ENCODE peak calls at places on chromosomes 7 and 10, in six cellular contexts. One of them, this sample, is unnamed.

GRCh38 chr10:73837072-73837471 is 25.7 kb upstream of the NDST2 start:
- DNase-seq in NCI-H1105: no peak
- DNase-seq in SK-MEL-5: no peak
- DNase-seq in MM.1S: no peak
- DNase-seq in EH: peak
- DNase-seq in GM23338: no peak
- DNase-seq in this sample: no peak

GRCh38 chr10:73044378-73045285 is 52.0 kb downstream of the P4HA1 start:
- DNase-seq in NCI-H1105: no peak
- DNase-seq in SK-MEL-5: no peak
- DNase-seq in MM.1S: no peak
- DNase-seq in EH: peak
- DNase-seq in GM23338: peak
- DNase-seq in this sample: no peak

GRCh38 chr7:14381306-14381705 is 391.8 kb upstream of the ETV1 start:
- DNase-seq in NCI-H1105: no peak
- DNase-seq in SK-MEL-5: no peak
- DNase-seq in MM.1S: no peak
- DNase-seq in EH: no peak
- DNase-seq in GM23338: no peak
- DNase-seq in this sample: no peak

GRCh38 chr7:28812641-28813040 is 145.5 kb downstream of the TRIL start:
- DNase-seq in NCI-H1105: no peak
- DNase-seq in SK-MEL-5: no peak
- DNase-seq in MM.1S: no peak
- DNase-seq in EH: no peak
- DNase-seq in GM23338: no peak
- DNase-seq in this sample: no peak

GRCh38 chr7:12370249-12370648 is 33.4 kb downstream of the VWDE start:
- DNase-seq in NCI-H1105: no peak
- DNase-seq in SK-MEL-5: no peak
- DNase-seq in MM.1S: no peak
- DNase-seq in EH: no peak
- DNase-seq in GM23338: no peak
- DNase-seq in this sample: no peak

GRCh38 chr10:103193820-103194529 is 903 bp upstream of the NT5C2 start:
- DNase-seq in NCI-H1105: no peak
- DNase-seq in SK-MEL-5: no peak
- DNase-seq in MM.1S: no peak
- DNase-seq in EH: no peak
- DNase-seq in GM23338: peak
- DNase-seq in this sample: no peak

GRCh38 chr10:15227611-15228372 is 59.3 kb upstream of the NMT2 start:
- DNase-seq in NCI-H1105: no peak
- DNase-seq in SK-MEL-5: no peak
- DNase-seq in MM.1S: no peak
- DNase-seq in EH: peak
- DNase-seq in GM23338: no peak
- DNase-seq in this sample: no peak

GRCh38 chr7:32215697-32216096 is 145.5 kb upstream of the PDE1C start:
- DNase-seq in NCI-H1105: no peak
- DNase-seq in SK-MEL-5: no peak
- DNase-seq in MM.1S: no peak
- DNase-seq in EH: no peak
- DNase-seq in GM23338: no peak
- DNase-seq in this sample: no peak

GRCh38 chr7:80826520-80827237 is 92.2 kb downstream of the SEMA3C start:
- DNase-seq in NCI-H1105: no peak
- DNase-seq in SK-MEL-5: peak
- DNase-seq in MM.1S: no peak
- DNase-seq in EH: peak
- DNase-seq in GM23338: no peak
- DNase-seq in this sample: no peak

GRCh38 chr10:9833871-9834454 is 1183.7 kb upstream of the CELF2 start:
- DNase-seq in NCI-H1105: no peak
- DNase-seq in SK-MEL-5: no peak
- DNase-seq in MM.1S: no peak
- DNase-seq in EH: no peak
- DNase-seq in GM23338: peak
- DNase-seq in this sample: no peak

GRCh38 chr7:140316165-140316661 is 82.1 kb downstream of the SLC37A3 start:
- DNase-seq in NCI-H1105: no peak
- DNase-seq in SK-MEL-5: peak
- DNase-seq in MM.1S: no peak
- DNase-seq in EH: peak
- DNase-seq in GM23338: no peak
- DNase-seq in this sample: no peak

GRCh38 chr10:71358292-71358691 is 38.4 kb upstream of the CDH23 start:
- DNase-seq in NCI-H1105: no peak
- DNase-seq in SK-MEL-5: no peak
- DNase-seq in MM.1S: no peak
- DNase-seq in EH: no peak
- DNase-seq in GM23338: no peak
- DNase-seq in this sample: no peak

GRCh38 chr7:94348142-94348541 is 46.6 kb upstream of the COL1A2 start:
- DNase-seq in NCI-H1105: no peak
- DNase-seq in SK-MEL-5: no peak
- DNase-seq in MM.1S: no peak
- DNase-seq in EH: peak
- DNase-seq in GM23338: no peak
- DNase-seq in this sample: no peak

GRCh38 chr10:43658227-43658626 is 9.5 kb upstream of the ZNF32 start:
- DNase-seq in NCI-H1105: no peak
- DNase-seq in SK-MEL-5: no peak
- DNase-seq in MM.1S: no peak
- DNase-seq in EH: no peak
- DNase-seq in GM23338: no peak
- DNase-seq in this sample: no peak

GRCh38 chr7:76091506-76091905 is 43.6 kb downstream of the MDH2 start:
- DNase-seq in NCI-H1105: no peak
- DNase-seq in SK-MEL-5: no peak
- DNase-seq in MM.1S: peak
- DNase-seq in EH: no peak
- DNase-seq in GM23338: no peak
- DNase-seq in this sample: no peak

GRCh38 chr10:106566871-106567270 is 597.6 kb downstream of the SORCS1 start:
- DNase-seq in NCI-H1105: no peak
- DNase-seq in SK-MEL-5: no peak
- DNase-seq in MM.1S: no peak
- DNase-seq in EH: peak
- DNase-seq in GM23338: no peak
- DNase-seq in this sample: no peak

GRCh38 chr7:139682136-139683013 is 95.4 kb downstream of the HIPK2 start:
- DNase-seq in NCI-H1105: no peak
- DNase-seq in SK-MEL-5: no peak
- DNase-seq in MM.1S: no peak
- DNase-seq in EH: peak
- DNase-seq in GM23338: no peak
- DNase-seq in this sample: no peak

GRCh38 chr7:23915196-23915595 is 205.2 kb downstream of the STK31 start:
- DNase-seq in NCI-H1105: no peak
- DNase-seq in SK-MEL-5: no peak
- DNase-seq in MM.1S: no peak
- DNase-seq in EH: no peak
- DNase-seq in GM23338: no peak
- DNase-seq in this sample: no peak

GRCh38 chr10:72542396-72542815 is 83.5 kb downstream of the MICU1 start:
- DNase-seq in NCI-H1105: no peak
- DNase-seq in SK-MEL-5: no peak
- DNase-seq in MM.1S: no peak
- DNase-seq in EH: no peak
- DNase-seq in GM23338: no peak
- DNase-seq in this sample: no peak

GRCh38 chr7:57339198-57339944 is 110.6 kb upstream of the ZNF716 start:
- DNase-seq in NCI-H1105: no peak
- DNase-seq in SK-MEL-5: no peak
- DNase-seq in MM.1S: no peak
- DNase-seq in EH: no peak
- DNase-seq in GM23338: no peak
- DNase-seq in this sample: no peak

GRCh38 chr10:6738464-6738824 is 158.4 kb upstream of the PRKCQ start:
- DNase-seq in NCI-H1105: no peak
- DNase-seq in SK-MEL-5: no peak
- DNase-seq in MM.1S: no peak
- DNase-seq in EH: no peak
- DNase-seq in GM23338: peak
- DNase-seq in this sample: no peak

GRCh38 chr7:158824028-158824427 is 5.3 kb downstream of the ESYT2 start:
- DNase-seq in NCI-H1105: no peak
- DNase-seq in SK-MEL-5: no peak
- DNase-seq in MM.1S: peak
- DNase-seq in EH: no peak
- DNase-seq in GM23338: no peak
- DNase-seq in this sample: no peak

GRCh38 chr7:99406557-99406956 is 1.8 kb downstream of the PDAP1 start:
- DNase-seq in NCI-H1105: no peak
- DNase-seq in SK-MEL-5: no peak
- DNase-seq in MM.1S: no peak
- DNase-seq in EH: no peak
- DNase-seq in GM23338: no peak
- DNase-seq in this sample: no peak

GRCh38 chr7:5382281-5383041 is 41.2 kb downstream of the TNRC18 start:
- DNase-seq in NCI-H1105: no peak
- DNase-seq in SK-MEL-5: no peak
- DNase-seq in MM.1S: no peak
- DNase-seq in EH: peak
- DNase-seq in GM23338: peak
- DNase-seq in this sample: peak

GRCh38 chr10:3056280-3057037 is 10.9 kb upstream of the PFKP start:
- DNase-seq in NCI-H1105: no peak
- DNase-seq in SK-MEL-5: no peak
- DNase-seq in MM.1S: no peak
- DNase-seq in EH: peak
- DNase-seq in GM23338: no peak
- DNase-seq in this sample: no peak

This sample was measured in H9.